ENCODE peak calls at places on chromosomes 16 and 17, in six cellular contexts. One of them, this sample, is unnamed.

GRCh38 chr17:59425085-59425901 is 93.8 kb downstream of the YPEL2 start:
- DNase-seq in stomach: no peak
- DNase-seq in IMR-90: peak; percentile 57
- DNase-seq in esophagus squamous epithelium: no peak
- DNase-seq in esophagus muscularis mucosa: no peak
- DNase-seq in A549: no peak
- DNase-seq in this sample: no peak

GRCh38 chr17:41489531-41489930 is at the start of gene KRT36:
- DNase-seq in A549: no peak
- DNase-seq in stomach: no peak
- DNase-seq in IMR-90: no peak
- DNase-seq in esophagus squamous epithelium: no peak
- DNase-seq in esophagus muscularis mucosa: no peak
- DNase-seq in this sample: no peak

GRCh38 chr17:751269-752001 is 629 bp downstream of the GEMIN4 start:
- DNase-seq in stomach: peak; percentile 37
- DNase-seq in esophagus muscularis mucosa: no peak
- DNase-seq in esophagus squamous epithelium: no peak
- DNase-seq in IMR-90: peak; percentile 45
- DNase-seq in A549: peak; percentile 58
- DNase-seq in this sample: peak; percentile 49

GRCh38 chr16:24540575-24541240 is 1.3 kb downstream of the RBBP6 start:
- DNase-seq in esophagus muscularis mucosa: no peak
- DNase-seq in A549: no peak
- DNase-seq in IMR-90: peak; percentile 19
- DNase-seq in stomach: no peak
- DNase-seq in esophagus squamous epithelium: no peak
- DNase-seq in this sample: peak; percentile 53

GRCh38 chr17:80791758-80792284 is 199.8 kb upstream of the CHMP6 start:
- DNase-seq in esophagus muscularis mucosa: no peak
- DNase-seq in esophagus squamous epithelium: no peak
- DNase-seq in stomach: peak; percentile 41
- DNase-seq in IMR-90: peak; percentile 100
- DNase-seq in A549: peak; percentile 92
- DNase-seq in this sample: no peak

GRCh38 chr17:45334231-45334630 is 17.4 kb upstream of the MAP3K14 start:
- DNase-seq in stomach: no peak
- DNase-seq in IMR-90: no peak
- DNase-seq in esophagus muscularis mucosa: peak; percentile 62
- DNase-seq in A549: no peak
- DNase-seq in esophagus squamous epithelium: no peak
- DNase-seq in this sample: peak; percentile 45

GRCh38 chr17:41894791-41895331 is 23.9 kb downstream of the ACLY start:
- DNase-seq in stomach: no peak
- DNase-seq in esophagus muscularis mucosa: no peak
- DNase-seq in IMR-90: peak; percentile 90
- DNase-seq in A549: no peak
- DNase-seq in esophagus squamous epithelium: no peak
- DNase-seq in this sample: no peak

GRCh38 chr16:86961133-86961720 is 356.0 kb downstream of the C16orf95 start:
- DNase-seq in IMR-90: peak; percentile 72
- DNase-seq in stomach: no peak
- DNase-seq in esophagus muscularis mucosa: no peak
- DNase-seq in esophagus squamous epithelium: no peak
- DNase-seq in A549: no peak
- DNase-seq in this sample: no peak

GRCh38 chr17:64507418-64507766 is 615 bp downstream of the CEP95 start:
- DNase-seq in IMR-90: peak; percentile 68
- DNase-seq in esophagus muscularis mucosa: no peak
- DNase-seq in esophagus squamous epithelium: no peak
- DNase-seq in A549: peak; percentile 67
- DNase-seq in stomach: no peak
- DNase-seq in this sample: no peak

GRCh38 chr16:56262148-56262878 is 71.0 kb downstream of the GNAO1 start:
- DNase-seq in esophagus squamous epithelium: no peak
- DNase-seq in A549: no peak
- DNase-seq in esophagus muscularis mucosa: no peak
- DNase-seq in stomach: no peak
- DNase-seq in IMR-90: no peak
- DNase-seq in this sample: no peak

GRCh38 chr17:13736915-13737314 is 135.2 kb upstream of the HS3ST3A1 start:
- DNase-seq in stomach: no peak
- DNase-seq in esophagus squamous epithelium: no peak
- DNase-seq in esophagus muscularis mucosa: peak; percentile 77
- DNase-seq in IMR-90: peak; percentile 46
- DNase-seq in A549: no peak
- DNase-seq in this sample: no peak

GRCh38 chr16:17083628-17084027 is 387.1 kb downstream of the XYLT1 start:
- DNase-seq in esophagus muscularis mucosa: no peak
- DNase-seq in A549: no peak
- DNase-seq in esophagus squamous epithelium: no peak
- DNase-seq in stomach: no peak
- DNase-seq in IMR-90: no peak
- DNase-seq in this sample: no peak

GRCh38 chr16:49128740-49129139 is 152.9 kb downstream of the CBLN1 start:
- DNase-seq in stomach: no peak
- DNase-seq in esophagus squamous epithelium: no peak
- DNase-seq in esophagus muscularis mucosa: peak; percentile 84
- DNase-seq in IMR-90: no peak
- DNase-seq in A549: no peak
- DNase-seq in this sample: no peak

DNA sequence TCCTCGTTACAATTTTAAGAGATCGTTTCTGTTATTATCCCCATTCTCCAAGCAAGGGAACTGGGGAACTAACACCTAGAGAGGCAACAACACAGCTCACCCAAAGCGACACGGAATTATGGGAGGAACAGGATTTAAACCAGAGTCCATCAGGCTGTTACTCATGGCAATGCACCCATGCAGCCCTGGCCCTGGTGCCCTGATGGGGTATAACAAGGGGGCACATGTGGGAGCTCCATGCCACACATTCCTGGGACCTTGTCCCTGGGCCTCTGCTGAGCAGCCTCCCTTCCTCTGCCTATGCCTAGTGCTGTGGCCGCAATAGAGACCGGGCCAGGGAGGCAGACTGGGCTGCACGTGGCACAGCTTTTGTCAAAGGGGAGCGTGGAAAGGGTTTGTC is 13.3 kb upstream of the RCVRN start:
- DNase-seq in IMR-90: no peak
- DNase-seq in stomach: no peak
- DNase-seq in esophagus muscularis mucosa: no peak
- DNase-seq in esophagus squamous epithelium: no peak
- DNase-seq in A549: no peak
- DNase-seq in this sample: no peak
- TF ChIP-seq CTCF in IMR-90: no peak
- TF ChIP-seq CTCF in stomach: no peak
- TF ChIP-seq CTCF in esophagus muscularis mucosa: no peak
- TF ChIP-seq CTCF in esophagus squamous epithelium: no peak
- TF ChIP-seq CTCF in A549: no peak
- TF ChIP-seq CTCF in this sample: no peak

GRCh38 chr17:36104601-36105000 is 974 bp downstream of the CCL4 start:
- DNase-seq in esophagus muscularis mucosa: no peak
- DNase-seq in A549: no peak
- DNase-seq in IMR-90: no peak
- DNase-seq in stomach: no peak
- DNase-seq in esophagus squamous epithelium: no peak
- DNase-seq in this sample: no peak
- H3K27ac ChIP-seq in esophagus muscularis mucosa: no peak overlapping the region
- H3K27ac ChIP-seq in A549: no peak overlapping the region
- H3K27ac ChIP-seq in IMR-90: no peak overlapping the region
- H3K27ac ChIP-seq in stomach: peak overlapping the region; percentile 35
- H3K27ac ChIP-seq in esophagus squamous epithelium: no peak overlapping the region
- H3K27ac ChIP-seq in this sample: no peak overlapping the region

GRCh38 chr16:67199011-67199807 is at the start of gene ELMO3:
- DNase-seq in esophagus squamous epithelium: no peak
- DNase-seq in stomach: peak; percentile 86
- DNase-seq in A549: no peak
- DNase-seq in esophagus muscularis mucosa: no peak
- DNase-seq in IMR-90: no peak
- DNase-seq in this sample: peak; percentile 87
- TF ChIP-seq POLR2A in esophagus squamous epithelium: peak; percentile 54
- TF ChIP-seq POLR2A in stomach: no peak
- TF ChIP-seq POLR2A in A549: no peak
- TF ChIP-seq POLR2A in esophagus muscularis mucosa: no peak
- TF ChIP-seq POLR2A in IMR-90: no peak
- TF ChIP-seq POLR2A in this sample: peak; percentile 93

GRCh38 chr17:17239832-17240231 is 2.9 kb upstream of the FLCN start:
- DNase-seq in esophagus squamous epithelium: no peak
- DNase-seq in IMR-90: no peak
- DNase-seq in stomach: no peak
- DNase-seq in A549: no peak
- DNase-seq in esophagus muscularis mucosa: no peak
- DNase-seq in this sample: no peak

GRCh38 chr17:17232303-17232621 is 4.7 kb downstream of the FLCN start:
- DNase-seq in esophagus muscularis mucosa: no peak
- DNase-seq in IMR-90: no peak
- DNase-seq in esophagus squamous epithelium: no peak
- DNase-seq in stomach: no peak
- DNase-seq in A549: no peak
- DNase-seq in this sample: no peak

GRCh38 chr17:17237026-17237799 is at the start of gene FLCN:
- DNase-seq in esophagus squamous epithelium: peak; percentile 57
- DNase-seq in A549: peak; percentile 92
- DNase-seq in IMR-90: peak; percentile 85
- DNase-seq in stomach: peak; percentile 91
- DNase-seq in esophagus muscularis mucosa: peak; percentile 98
- DNase-seq in this sample: peak; percentile 96

GRCh38 chr17:17235212-17236174 is 1.5 kb downstream of the FLCN start:
- DNase-seq in stomach: no peak
- DNase-seq in esophagus squamous epithelium: no peak
- DNase-seq in esophagus muscularis mucosa: no peak
- DNase-seq in IMR-90: peak; percentile 44
- DNase-seq in A549: no peak
- DNase-seq in this sample: no peak

GRCh38 chr17:17236295-17237025 is 508 bp downstream of the FLCN start:
- DNase-seq in stomach: no peak
- DNase-seq in A549: peak; percentile 44
- DNase-seq in esophagus muscularis mucosa: no peak
- DNase-seq in IMR-90: peak; percentile 31
- DNase-seq in esophagus squamous epithelium: no peak
- DNase-seq in this sample: peak; percentile 60
- TF ChIP-seq CTCF in stomach: no peak
- TF ChIP-seq CTCF in A549: no peak
- TF ChIP-seq CTCF in esophagus muscularis mucosa: no peak
- TF ChIP-seq CTCF in IMR-90: no peak
- TF ChIP-seq CTCF in esophagus squamous epithelium: no peak
- TF ChIP-seq CTCF in this sample: no peak

GRCh38 chr17:57485916-57486315 is 229.6 kb downstream of the MSI2 start:
- DNase-seq in stomach: no peak
- DNase-seq in A549: no peak
- DNase-seq in esophagus muscularis mucosa: no peak
- DNase-seq in esophagus squamous epithelium: no peak
- DNase-seq in IMR-90: no peak
- DNase-seq in this sample: no peak
- H3K27ac ChIP-seq in stomach: no peak overlapping the region
- H3K27ac ChIP-seq in A549: no peak overlapping the region
- H3K27ac ChIP-seq in esophagus muscularis mucosa: no peak overlapping the region
- H3K27ac ChIP-seq in esophagus squamous epithelium: no peak overlapping the region
- H3K27ac ChIP-seq in IMR-90: no peak overlapping the region
- H3K27ac ChIP-seq in this sample: no peak overlapping the region

DNA sequence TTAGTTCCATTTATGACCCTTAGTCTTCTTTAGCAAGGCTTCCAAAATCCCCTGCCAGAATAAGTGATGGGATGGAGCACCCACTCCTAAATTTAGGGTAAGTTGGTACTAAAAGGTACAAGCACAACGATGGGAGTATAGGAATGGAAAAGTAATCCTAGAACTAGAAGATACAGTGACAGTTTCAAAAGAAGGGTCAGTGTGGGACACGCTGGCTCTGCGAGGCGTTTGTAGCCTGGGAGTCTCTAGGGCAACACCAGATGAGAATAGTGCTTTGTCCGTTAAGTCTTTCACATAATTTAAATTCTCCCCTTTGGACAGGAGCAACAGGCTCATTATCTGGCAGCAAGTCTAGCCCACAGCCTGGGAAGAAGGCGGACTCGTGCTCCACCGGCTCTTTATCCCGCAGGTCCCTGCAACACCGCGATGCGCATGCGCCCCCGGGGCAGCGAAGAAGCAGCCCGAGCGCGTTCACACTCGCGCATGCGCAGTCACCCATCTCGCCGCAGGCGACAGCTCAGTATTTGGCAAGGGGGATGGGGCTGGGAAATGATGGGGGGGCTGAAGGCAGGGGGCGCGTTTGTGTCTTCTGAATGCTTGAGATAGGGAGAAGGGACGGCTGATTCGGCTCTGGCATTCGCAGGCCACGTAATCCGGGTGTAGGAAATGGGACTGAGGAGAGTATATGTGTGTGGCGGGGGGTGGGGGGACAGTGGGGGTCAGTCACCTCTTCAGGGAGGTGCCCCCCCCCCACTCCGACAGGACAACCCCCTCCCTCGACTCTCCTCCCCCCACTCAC is 564 bp downstream of the SPOP start:
- DNase-seq in stomach: peak; percentile 98
- DNase-seq in esophagus muscularis mucosa: peak; percentile 98
- DNase-seq in IMR-90: peak; percentile 91
- DNase-seq in A549: peak; percentile 99
- DNase-seq in esophagus squamous epithelium: peak; percentile 71
- DNase-seq in this sample: peak; percentile 97
- TF ChIP-seq POLR2A in stomach: no peak
- TF ChIP-seq POLR2A in esophagus muscularis mucosa: peak; percentile 51
- TF ChIP-seq POLR2A in IMR-90: peak; percentile 41
- TF ChIP-seq POLR2A in A549: peak; percentile 90
- TF ChIP-seq POLR2A in esophagus squamous epithelium: peak; percentile 15
- TF ChIP-seq POLR2A in this sample: no peak

GRCh38 chr16:70670175-70670574 is 15.7 kb downstream of the MTSS2 start:
- DNase-seq in IMR-90: no peak
- DNase-seq in stomach: no peak
- DNase-seq in A549: no peak
- DNase-seq in esophagus squamous epithelium: no peak
- DNase-seq in esophagus muscularis mucosa: no peak
- DNase-seq in this sample: no peak
- TF ChIP-seq CTCF in IMR-90: no peak
- TF ChIP-seq CTCF in stomach: no peak
- TF ChIP-seq CTCF in A549: no peak
- TF ChIP-seq CTCF in esophagus squamous epithelium: no peak
- TF ChIP-seq CTCF in esophagus muscularis mucosa: no peak
- TF ChIP-seq CTCF in this sample: no peak

GRCh38 chr17:4482338-4483011 is 16.2 kb upstream of the SPNS2 start:
- DNase-seq in IMR-90: no peak
- DNase-seq in stomach: peak; percentile 49
- DNase-seq in A549: no peak
- DNase-seq in esophagus muscularis mucosa: no peak
- DNase-seq in esophagus squamous epithelium: no peak
- DNase-seq in this sample: no peak
- H3K27ac ChIP-seq in IMR-90: no peak overlapping the region
- H3K27ac ChIP-seq in stomach: peak overlapping the region; percentile 91
- H3K27ac ChIP-seq in A549: peak overlapping the region; percentile 2
- H3K27ac ChIP-seq in esophagus muscularis mucosa: no peak overlapping the region
- H3K27ac ChIP-seq in esophagus squamous epithelium: no peak overlapping the region
- H3K27ac ChIP-seq in this sample: peak overlapping the region; percentile 88